ENCODE peak calls at places on chromosomes 13 and 19, in five cellular contexts. H is PC-3, E is dorsolateral prefrontal cortex, B is GM23338, V is cardiac fibroblast. A is an unnamed sample.

GRCh38 chr13:26247608-26248007 is 6.3 kb upstream of the CDK8 start:
- DNase-seq in H (no peak), E (no peak), B (no peak), V (no peak), A (no peak)

GRCh38 chr19:33064778-33065550 is at the start of gene RHPN2:
- DNase-seq in H (peak), E (no peak), B (peak), V (peak), A (peak)

GRCh38 chr13:48158915-48159314 is 64.0 kb upstream of the MED4 start:
- DNase-seq in H (no peak), E (no peak), B (no peak), V (no peak), A (no peak)

GRCh38 chr19:45645631-45646344 is 6.6 kb upstream of the EML2 start:
- DNase-seq in H (peak), E (peak), B (peak), V (peak), A (peak)

GRCh38 chr19:45670670-45671453 is 2.8 kb downstream of the GIPR start:
- DNase-seq in H (peak), E (peak), B (peak), V (peak), A (peak)

GRCh38 chr13:27276188-27276587 is 5.6 kb downstream of the RASL11A start:
- DNase-seq in H (no peak), E (no peak), B (no peak), V (peak), A (no peak)

GRCh38 chr13:44514278-44514677 is 61.9 kb downstream of the TSC22D1 start:
- DNase-seq in H (no peak), E (no peak), B (no peak), V (no peak), A (no peak)

GRCh38 chr13:25423831-25424230 is 52.1 kb downstream of the ATP8A2 start:
- DNase-seq in H (no peak), E (no peak), B (no peak), V (no peak), A (no peak)

GRCh38 chr13:82010780-82011179 is 1669.9 kb upstream of the SPRY2 start:
- DNase-seq in H (peak), E (no peak), B (no peak), V (no peak), A (no peak)

GRCh38 chr13:40221460-40222201 is 444.8 kb downstream of the FOXO1 start:
- DNase-seq in H (peak), E (no peak), B (no peak), V (peak), A (no peak)

GRCh38 chr13:99063178-99063577 is 85.3 kb upstream of the DOCK9 start:
- DNase-seq in H (no peak), E (no peak), B (no peak), V (no peak), A (no peak)

GRCh38 chr13:40094056-40094455 is 438.6 kb downstream of the COG6 start:
- DNase-seq in H (peak), E (no peak), B (no peak), V (no peak), A (no peak)

GRCh38 chr19:15453091-15453498 is 3.3 kb upstream of the WIZ start:
- DNase-seq in H (no peak), E (no peak), B (peak), V (no peak), A (no peak)

GRCh38 chr13:100875392-100876043 is 200.9 kb upstream of the TMTC4 start:
- DNase-seq in H (peak), E (no peak), B (no peak), V (peak), A (peak)

DNA sequence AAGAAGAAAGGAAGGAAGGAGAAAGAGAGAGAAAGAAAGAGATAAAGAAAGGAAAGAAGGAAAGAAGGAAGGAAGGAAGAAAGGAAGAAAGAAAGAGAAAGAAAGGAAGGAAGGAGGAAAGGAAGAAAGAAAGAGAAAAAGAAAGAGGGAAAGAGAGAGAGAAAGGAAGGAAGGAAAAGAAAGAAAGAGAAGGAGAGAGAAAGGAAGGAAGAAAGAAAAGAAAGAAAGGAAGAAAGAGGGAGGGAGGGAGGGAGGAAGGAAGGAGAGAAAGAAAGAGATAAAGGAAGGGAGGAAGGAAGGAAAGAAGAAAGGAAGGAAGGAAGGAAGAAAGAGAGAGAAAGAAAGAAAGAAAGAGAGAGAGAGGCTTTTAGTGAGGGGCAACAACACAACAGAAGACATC is 135.1 kb upstream of the VSTM2B start:
- DNase-seq in H (no peak), E (no peak), B (no peak), V (no peak), A (no peak)
- H3K4me3 ChIP-seq in H (no peak), E (no peak), B (no peak), V (no peak), A (no peak)

GRCh38 chr19:13430790-13431582 is 75.3 kb downstream of the CACNA1A start:
- DNase-seq in H (peak), E (peak), B (peak), V (peak), A (peak)

GRCh38 chr19:13429563-13429962 is 76.7 kb downstream of the CACNA1A start:
- DNase-seq in H (peak), E (no peak), B (no peak), V (no peak), A (no peak)

GRCh38 chr19:13428352-13428751 is 77.9 kb downstream of the CACNA1A start:
- DNase-seq in H (peak), E (no peak), B (peak), V (peak), A (no peak)

GRCh38 chr19:13425151-13425550 is 81.1 kb downstream of the CACNA1A start:
- DNase-seq in H (peak), E (no peak), B (no peak), V (no peak), A (no peak)

GRCh38 chr19:13427273-13428051 is 78.8 kb downstream of the CACNA1A start:
- DNase-seq in H (no peak), E (no peak), B (no peak), V (no peak), A (no peak)
- TF ChIP-seq CTCF in H (no peak), E (no peak), B (no peak), V (no peak), A (no peak)

GRCh38 chr19:1860133-1860775 is 3.1 kb downstream of the KLF16 start:
- DNase-seq in H (no peak), E (peak), B (peak), V (peak), A (no peak)
- H3K4me3 ChIP-seq in H (peak), E (peak), B (peak), V (peak), A (no peak)

DNA sequence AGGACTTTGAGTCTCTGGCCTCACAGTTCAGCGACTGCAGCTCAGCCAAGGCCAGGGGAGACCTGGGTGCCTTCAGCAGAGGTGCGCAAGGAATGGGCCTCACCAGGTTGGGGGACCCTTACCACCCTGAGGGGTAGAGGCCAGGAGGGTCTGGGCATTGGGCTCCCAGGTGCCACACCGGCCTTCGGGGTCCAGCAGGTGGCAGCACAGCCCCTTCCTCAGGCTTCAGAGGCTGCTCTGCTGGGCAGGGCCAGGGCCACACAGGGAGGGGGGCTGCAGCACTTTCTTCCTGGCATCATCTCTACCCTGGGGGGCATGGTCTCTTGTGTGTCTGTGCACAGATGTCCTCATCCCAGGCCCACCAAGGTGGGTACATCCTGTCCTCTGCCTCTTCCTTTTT is 12.9 kb downstream of the PIN1 start:
- DNase-seq in H (peak), E (no peak), B (peak), V (no peak), A (no peak)
- TF ChIP-seq CTCF in H (peak), E (peak), B (peak), V (peak), A (peak)

DNA sequence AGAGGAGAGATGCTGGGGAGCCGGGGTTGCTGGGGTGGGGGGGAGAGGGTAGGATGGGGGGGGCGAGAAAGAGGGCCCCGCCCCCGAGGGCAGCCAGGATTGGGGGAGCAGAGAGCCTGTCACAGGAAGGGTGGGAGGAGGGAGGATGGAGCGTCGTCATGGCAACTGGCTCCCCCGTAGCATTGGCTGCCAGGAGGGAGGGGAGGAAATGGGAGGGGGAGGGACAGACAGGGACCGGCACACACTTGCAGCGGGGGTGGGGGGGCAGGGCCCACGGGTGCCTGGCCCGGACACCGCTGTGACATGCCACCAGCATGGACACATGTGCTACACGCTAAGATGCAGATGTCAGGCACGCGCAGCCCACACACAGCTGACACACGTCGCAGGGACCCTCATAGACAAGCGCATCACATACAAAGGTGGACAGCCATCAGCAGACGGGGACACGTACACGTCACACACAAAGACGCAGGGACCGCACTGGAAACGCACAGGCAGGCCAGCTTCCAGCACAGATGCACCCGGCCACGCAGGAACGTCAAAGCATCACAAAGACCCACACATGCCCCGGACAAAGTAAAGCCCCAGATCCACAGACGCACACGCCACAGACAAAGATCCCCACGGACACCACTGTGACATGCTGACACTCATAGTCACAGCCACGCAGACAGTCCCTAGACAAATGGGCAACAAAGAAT is at the start of gene LMTK3:
- DNase-seq in H (peak), E (peak), B (peak), V (peak), A (peak)
- H3K4me3 ChIP-seq in H (peak), E (peak), B (peak), V (no peak), A (no peak)

DNA sequence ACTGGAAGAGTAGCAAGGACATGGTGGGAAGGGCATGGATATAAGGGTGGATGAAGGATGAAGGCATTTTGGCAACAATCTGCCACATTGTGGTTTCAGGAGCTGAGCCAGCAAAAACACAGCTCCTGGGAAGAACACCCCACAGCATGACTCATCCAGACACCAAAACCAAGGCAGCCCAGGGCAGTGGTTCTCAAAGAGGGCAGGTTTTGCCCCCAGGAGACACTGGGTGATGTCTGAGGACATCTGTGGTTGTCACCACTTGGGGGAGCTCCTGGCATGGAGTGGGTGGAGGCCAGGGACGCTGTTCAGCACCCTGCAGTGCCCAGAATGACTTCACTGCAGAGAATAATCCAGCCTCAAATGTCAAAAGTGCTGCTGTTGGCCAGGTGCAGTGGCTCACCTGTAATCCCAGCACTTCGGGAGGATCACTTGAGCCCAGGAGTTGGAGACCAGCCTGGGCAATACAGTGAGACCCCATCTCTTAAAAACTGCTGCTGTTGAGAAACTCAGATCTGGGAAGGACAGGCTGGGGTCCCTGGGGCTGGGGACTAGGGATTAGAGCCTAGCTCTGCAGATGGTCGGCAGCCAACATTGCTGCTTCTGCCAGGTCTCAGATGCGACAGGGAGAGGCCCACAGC is 16.1 kb downstream of the ZFR2 start:
- DNase-seq in H (peak), E (no peak), B (no peak), V (peak), A (no peak)
- TF ChIP-seq CTCF in H (peak), E (no peak), B (peak), V (peak), A (peak)

GRCh38 chr13:77511552-77511951 is 24.0 kb upstream of the SCEL start:
- DNase-seq in H (no peak), E (no peak), B (no peak), V (peak), A (no peak)

GRCh38 chr13:77516342-77516789 is 19.1 kb upstream of the SCEL start:
- DNase-seq in H (peak), E (no peak), B (peak), V (peak), A (peak)

GRCh38 chr13:77514336-77514726 is 21.2 kb upstream of the SCEL start:
- DNase-seq in H (no peak), E (no peak), B (no peak), V (no peak), A (no peak)

GRCh38 chr13:77515785-77516184 is 19.7 kb upstream of the SCEL start:
- DNase-seq in H (peak), E (no peak), B (no peak), V (no peak), A (no peak)

DNA sequence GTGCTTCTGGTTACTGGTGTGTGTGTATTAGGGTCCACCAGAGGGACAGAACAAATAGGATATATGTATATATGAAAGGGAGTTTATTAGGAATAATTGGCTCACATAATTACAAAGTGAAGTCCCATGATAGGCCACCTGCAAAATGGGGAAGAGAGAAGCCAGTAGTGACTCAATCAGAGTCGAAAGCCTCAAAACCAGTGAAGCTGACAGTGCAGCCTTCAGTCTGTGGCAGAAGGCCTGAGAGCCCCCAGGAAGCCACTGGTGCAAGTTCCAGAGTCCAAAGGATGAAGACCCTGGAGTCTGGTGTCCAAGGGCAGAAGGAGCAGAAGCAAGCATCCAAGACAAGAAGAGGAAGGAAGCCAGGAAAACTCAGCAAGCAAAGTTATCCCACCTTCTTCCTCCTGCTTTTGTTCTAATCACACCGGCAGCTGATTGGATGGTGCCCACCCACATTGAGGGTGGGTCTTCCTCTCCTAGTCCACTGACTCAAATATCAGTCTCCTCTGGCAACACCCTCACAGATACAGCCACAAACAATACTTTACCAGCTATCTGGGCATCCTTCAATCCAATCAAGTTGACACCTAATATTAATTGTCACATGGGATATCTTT is 21.7 kb upstream of the SCEL start:
- DNase-seq in H (no peak), E (no peak), B (no peak), V (no peak), A (no peak)
- H3K4me3 ChIP-seq in H (no peak), E (no peak), B (no peak), V (no peak), A (no peak)

DNA sequence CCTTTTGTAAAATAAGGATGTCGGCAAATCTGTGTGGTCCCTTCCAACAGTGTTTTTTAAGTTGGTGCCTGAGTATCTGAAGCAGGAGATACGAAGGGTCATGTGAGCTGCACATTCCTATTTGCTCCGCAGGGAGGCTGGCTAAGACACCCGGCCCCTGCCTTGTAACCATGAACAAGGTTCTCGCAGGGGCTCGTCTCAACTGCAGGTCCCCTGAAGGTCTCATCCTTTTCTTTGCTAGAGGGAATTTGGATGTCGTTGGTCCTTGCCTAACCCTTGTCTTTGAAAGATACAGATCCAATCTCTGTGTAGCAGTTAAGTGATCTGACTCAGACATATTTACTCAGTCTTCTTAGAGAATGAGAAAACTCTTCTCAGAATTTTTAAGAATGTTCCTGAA is 64.4 kb downstream of the LRCH1 start:
- DNase-seq in H (no peak), E (no peak), B (no peak), V (no peak), A (no peak)
- TF ChIP-seq CTCF in H (no peak), E (no peak), B (no peak), V (no peak), A (no peak)

GRCh38 chr13:50809133-50810090 is 34.1 kb downstream of the DLEU7 start:
- DNase-seq in H (no peak), E (no peak), B (no peak), V (no peak), A (no peak)
- H3K4me3 ChIP-seq in H (no peak), E (no peak), B (no peak), V (no peak), A (no peak)

DNA sequence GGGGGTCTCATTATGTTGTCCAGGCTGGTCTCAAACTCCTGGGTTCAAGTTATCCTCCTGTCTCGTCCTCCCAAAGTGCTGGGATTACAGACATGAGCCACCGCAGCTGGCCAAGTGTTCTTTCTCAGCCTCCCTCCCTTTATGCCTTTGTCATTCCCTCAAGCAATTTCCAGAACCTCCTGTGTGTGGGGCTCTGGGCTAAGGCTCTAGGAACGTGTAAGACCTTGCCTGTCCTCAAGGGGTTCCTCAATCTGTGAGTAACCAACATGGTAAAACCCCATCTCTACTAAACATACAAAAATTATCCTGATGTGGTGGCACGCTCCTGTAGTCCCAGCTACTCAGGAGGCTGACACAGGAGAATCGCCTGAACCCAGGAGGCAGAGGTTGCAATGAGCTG is 15.5 kb upstream of the SPACA4 start:
- DNase-seq in H (peak), E (no peak), B (peak), V (peak), A (no peak)
- TF ChIP-seq CTCF in H (peak), E (no peak), B (peak), V (no peak), A (no peak)

A was measured in GM06990.